ENCODE peak calls at places on chromosomes 3 and 15, in four cellular contexts. R is AG09309, N is epithelial cell of proximal tubule, K is fibroblast of pulmonary artery. X is an unnamed sample.
A peak's percentile ranks its signal among the peaks of the same experiment; 100 is the strongest.

GRCh38 chr15:88834211-88834812 is 31.1 kb downstream of the ACAN start:
- DNase-seq in R (peak; percentile 16), N (no peak), K (peak; percentile 62), X (peak; percentile 33)

GRCh38 chr15:34241376-34242350 is 16.8 kb downstream of the EMC4 start:
- DNase-seq in R (no peak), N (no peak), K (peak; percentile 70), X (peak; percentile 64)

GRCh38 chr3:107315136-107315535 is 62.1 kb upstream of the CCDC54 start:
- DNase-seq in R (peak; percentile 11), N (no peak), K (peak; percentile 42), X (peak; percentile 36)

GRCh38 chr3:135567223-135567622 is 398.3 kb upstream of the PPP2R3A start:
- DNase-seq in R (no peak), N (no peak), K (no peak), X (no peak)

GRCh38 chr3:33437556-33438283 is 2.5 kb downstream of the UBP1 start:
- DNase-seq in R (no peak), N (no peak), K (peak; percentile 79), X (peak; percentile 57)

GRCh38 chr3:128278761-128279593 is 125.7 kb downstream of the EEFSEC start:
- DNase-seq in R (peak; percentile 60), N (no peak), K (peak; percentile 89), X (peak; percentile 93)

GRCh38 chr3:106533097-106533496 is 664.3 kb upstream of the CBLB start:
- DNase-seq in R (peak; percentile 11), N (no peak), K (no peak), X (peak; percentile 82)

GRCh38 chr3:84772841-84773240 is 185.9 kb upstream of the CADM2 start:
- DNase-seq in R (no peak), N (no peak), K (no peak), X (no peak)

GRCh38 chr3:5553203-5553602 is 365.7 kb downstream of the EDEM1 start:
- DNase-seq in R (no peak), N (no peak), K (no peak), X (no peak)

GRCh38 chr3:149247929-149248691 is 26.5 kb upstream of the CP start:
- DNase-seq in R (no peak), N (no peak), K (peak; percentile 35), X (no peak)

GRCh38 chr3:155080692-155081091 is 573 bp downstream of the MME start:
- DNase-seq in R (no peak), N (no peak), K (peak; percentile 45), X (no peak)
- H3K4me3 ChIP-seq in R (peak overlapping the region; percentile 63), N (peak overlapping the region; percentile 75), K (peak overlapping the region; percentile 75), X (peak overlapping the region; percentile 72)

DNA sequence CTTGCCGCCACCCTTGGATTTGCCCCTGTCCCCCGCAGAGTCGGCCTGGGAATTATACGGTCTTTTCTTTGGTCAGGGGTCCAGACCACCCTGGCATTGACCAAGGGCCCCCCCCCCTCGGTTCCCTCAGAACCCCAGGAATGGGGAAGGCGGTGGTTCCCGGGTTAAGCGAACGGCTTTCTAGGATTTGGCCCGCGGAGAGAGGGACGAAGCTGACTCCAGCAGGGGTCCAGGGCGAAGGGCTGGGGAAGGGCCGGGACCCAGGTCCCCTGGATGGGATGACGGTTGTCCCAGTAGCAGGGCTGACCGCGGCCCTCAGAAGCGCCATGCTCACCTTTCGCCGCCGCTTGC is 282 bp downstream of the RRP9 start:
- DNase-seq in R (no peak), N (no peak), K (no peak), X (no peak)
- TF ChIP-seq CTCF in R (no peak), N (no peak), K (no peak), X (no peak)

DNA sequence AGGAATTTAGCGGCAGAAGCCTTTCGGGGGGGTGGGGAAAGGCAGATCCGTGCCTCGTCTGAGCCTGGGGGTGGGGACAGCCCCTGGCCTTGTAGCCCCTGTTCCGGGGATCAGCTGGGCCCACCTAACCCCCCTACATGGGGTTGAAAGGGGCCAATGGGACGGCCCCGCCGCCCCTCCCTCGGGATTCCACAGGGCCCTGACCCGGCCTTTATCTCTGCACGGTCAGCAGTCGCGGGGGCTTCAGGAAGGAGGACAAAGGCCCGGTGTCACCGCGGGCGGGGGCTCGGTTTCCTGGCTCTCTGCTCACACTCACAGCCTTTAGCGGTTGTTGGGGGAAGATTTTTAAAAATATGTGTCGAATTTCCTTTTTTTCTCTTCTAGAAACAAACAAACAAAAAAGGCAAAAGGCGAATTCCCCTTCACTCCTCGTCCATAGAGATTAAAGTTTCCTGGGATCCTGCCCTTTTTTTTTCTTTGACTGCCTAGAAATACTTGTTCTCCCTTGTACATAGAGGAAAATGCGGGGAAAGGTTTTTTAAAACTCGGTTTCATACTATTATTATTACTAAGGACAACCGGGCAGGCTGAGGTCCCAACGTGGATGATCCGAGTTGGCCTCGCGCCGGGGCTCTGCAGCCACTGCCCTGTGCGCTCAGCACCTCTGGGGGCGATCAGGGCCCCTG is 7.9 kb downstream of the FOXL2 start:
- DNase-seq in R (no peak), N (no peak), K (no peak), X (no peak)
- H3K4me3 ChIP-seq in R (no peak overlapping the region), N (no peak overlapping the region), K (no peak overlapping the region), X (no peak overlapping the region)

GRCh38 chr3:115977866-115978265 is 354.6 kb downstream of the GAP43 start:
- DNase-seq in R (no peak), N (no peak), K (no peak), X (no peak)
- TF ChIP-seq CTCF in R (no peak), N (peak; percentile 22), K (no peak), X (peak; percentile 9)

GRCh38 chr15:51625236-51625635 is 2.7 kb upstream of the DMXL2 start:
- DNase-seq in R (no peak), N (no peak), K (no peak), X (no peak)
- H3K4me3 ChIP-seq in R (no peak overlapping the region), N (no peak overlapping the region), K (no peak overlapping the region), X (no peak overlapping the region)

GRCh38 chr15:62066663-62067447 is at the start of gene C2CD4A:
- DNase-seq in R (no peak), N (peak; percentile 49), K (peak; percentile 83), X (no peak)

GRCh38 chr15:62069551-62069950 is 2.8 kb downstream of the C2CD4A start:
- DNase-seq in R (no peak), N (no peak), K (no peak), X (no peak)

GRCh38 chr15:62068071-62068786 is 1.5 kb downstream of the C2CD4A start:
- DNase-seq in R (no peak), N (no peak), K (peak; percentile 53), X (peak; percentile 36)

GRCh38 chr15:62068787-62069170 is 2.0 kb downstream of the C2CD4A start:
- DNase-seq in R (no peak), N (no peak), K (peak; percentile 37), X (no peak)

GRCh38 chr15:62067448-62068044 is 769 bp downstream of the C2CD4A start:
- DNase-seq in R (no peak), N (no peak), K (peak; percentile 31), X (no peak)
- TF ChIP-seq CTCF in R (no peak), N (no peak), K (no peak), X (no peak)

DNA sequence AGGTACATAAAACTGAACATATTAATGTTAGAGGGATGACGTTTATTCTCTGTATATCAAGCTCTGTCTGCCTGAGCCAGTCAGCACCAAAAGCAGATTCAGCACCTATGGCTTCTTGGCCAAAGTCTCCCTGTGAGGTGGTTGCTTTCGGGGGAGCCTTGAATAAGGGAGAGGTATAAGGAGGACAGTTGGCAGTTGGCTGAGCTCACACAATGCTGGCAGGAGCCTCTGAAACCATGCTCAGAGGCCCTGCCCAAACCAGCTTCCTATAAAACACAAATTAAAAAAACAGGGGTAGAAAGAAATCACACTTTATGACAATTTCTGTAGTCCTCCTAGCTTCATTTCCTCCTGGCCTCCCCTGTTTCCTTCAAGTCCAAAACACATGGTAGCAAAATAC is 18.8 kb downstream of the ARHGEF3 start:
- DNase-seq in R (no peak), N (no peak), K (no peak), X (no peak)
- H3K4me3 ChIP-seq in R (no peak overlapping the region), N (no peak overlapping the region), K (no peak overlapping the region), X (no peak overlapping the region)

DNA sequence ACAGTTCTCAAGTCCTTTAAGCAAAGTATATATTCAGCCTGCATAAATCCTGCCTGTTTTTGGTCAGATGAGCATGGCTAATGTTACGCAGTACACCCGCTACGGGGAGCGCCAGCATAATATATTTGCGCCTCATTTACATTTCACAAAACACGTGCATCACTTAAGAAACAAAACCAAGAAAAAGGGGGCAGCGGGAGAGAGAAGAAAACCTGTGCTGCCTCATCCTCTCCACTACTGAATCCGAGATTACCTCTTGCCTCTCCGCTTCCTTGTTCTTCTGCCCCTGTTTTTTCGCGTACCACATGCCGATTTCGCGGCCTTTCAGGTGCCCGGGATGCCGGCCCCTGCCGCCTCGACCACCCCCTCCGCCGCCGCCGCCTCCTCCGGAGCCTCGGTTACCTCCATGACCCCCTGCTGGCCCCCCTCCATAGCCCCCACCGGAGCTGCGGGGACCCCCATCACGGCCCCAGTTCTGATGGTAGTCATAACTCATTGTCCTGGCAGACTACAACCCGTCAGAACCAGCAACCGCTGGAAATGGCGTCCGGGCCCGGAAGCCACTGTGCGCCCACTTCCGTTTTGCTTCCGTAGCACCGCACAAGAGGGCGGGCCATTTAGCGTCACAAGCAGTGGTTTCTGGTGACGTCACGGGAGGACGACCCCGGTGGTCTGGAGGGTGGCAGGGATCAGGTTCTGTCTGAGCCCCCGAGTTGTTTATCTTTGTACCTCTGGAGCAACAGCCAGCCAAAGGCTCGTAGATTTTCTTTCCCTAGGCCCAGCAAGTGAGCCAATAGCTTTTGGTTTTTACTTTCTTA is at the start of gene DHX36:
- DNase-seq in R (peak; percentile 61), N (peak; percentile 45), K (peak; percentile 95), X (peak; percentile 91)
- TF ChIP-seq CTCF in R (no peak), N (no peak), K (peak; percentile 1), X (no peak)

DNA sequence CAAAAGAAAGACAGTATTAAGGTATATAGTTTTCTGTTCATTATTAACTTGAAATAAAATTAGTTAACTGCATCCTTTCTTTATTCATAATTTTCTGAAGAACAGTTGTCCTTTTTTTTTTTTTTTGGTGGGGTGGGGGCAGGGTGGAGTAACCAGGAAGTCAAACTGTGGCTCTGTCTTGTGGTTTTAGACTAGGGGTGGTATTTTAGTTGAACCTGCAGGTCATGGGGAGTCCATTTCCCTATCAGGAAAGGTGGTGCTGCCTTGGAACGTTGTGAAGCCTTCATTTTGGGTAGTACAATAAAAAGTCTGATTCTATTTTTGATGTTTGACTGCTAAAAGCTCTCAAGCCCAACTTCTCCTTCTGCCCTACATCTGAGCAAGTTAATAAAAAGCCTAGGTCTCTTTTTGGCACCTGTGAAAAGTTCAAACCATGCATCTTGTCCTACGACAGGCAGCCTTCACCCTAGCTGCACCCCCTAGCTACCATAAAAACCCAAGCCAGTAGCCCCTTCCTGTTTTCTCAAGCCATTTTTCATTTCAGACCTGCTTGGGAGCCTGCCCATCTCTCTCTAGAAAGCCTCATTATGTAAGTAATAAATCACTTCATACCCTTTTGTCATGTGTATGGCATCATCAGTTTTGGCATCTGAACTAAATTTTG is 31.2 kb upstream of the RIOX2 start:
- DNase-seq in R (no peak), N (no peak), K (no peak), X (no peak)
- H3K4me3 ChIP-seq in R (no peak overlapping the region), N (no peak overlapping the region), K (no peak overlapping the region), X (no peak overlapping the region)

GRCh38 chr15:47609693-47610092 is 107.6 kb upstream of the SEMA6D start:
- DNase-seq in R (no peak), N (no peak), K (no peak), X (no peak)
- TF ChIP-seq CTCF in R (no peak), N (no peak), K (no peak), X (no peak)